ENCODE peak calls at places on chromosomes 16 and 17, in nine cellular contexts. V is head of caudate nucleus, Y is uterus, F is fibroblast of lung, I is GM19239, K is neural crest cell, B is tibial nerve, C is IMR-90, R is kidney tubule cell. H is an unnamed sample.

GRCh38 chr17:67211742-67212141 is 33.3 kb downstream of the HELZ start:
- DNase-seq in F (peak), Y (no peak), K (no peak), B (no peak), R (no peak), C (peak), V (no peak), I (no peak), H (no peak)

GRCh38 chr16:30335598-30336474 is 19.3 kb downstream of the CD2BP2 start:
- DNase-seq in K (no peak), Y (no peak), B (no peak), R (peak), V (no peak), C (no peak), F (peak), I (no peak), H (no peak)

GRCh38 chr17:35046740-35047283 is 16.7 kb downstream of the RFFL start:
- DNase-seq in V (no peak), F (peak), I (peak), R (peak), C (peak), B (no peak), K (no peak), Y (no peak), H (no peak)

GRCh38 chr16:81866820-81867440 is 87.8 kb downstream of the PLCG2 start:
- DNase-seq in K (no peak), I (no peak), V (peak), Y (peak), B (no peak), C (no peak), R (peak), F (no peak), H (no peak)

GRCh38 chr17:43169561-43170139 is 1.4 kb upstream of the NBR1 start:
- DNase-seq in K (no peak), Y (peak), I (no peak), F (peak), C (peak), R (no peak), B (no peak), V (peak), H (no peak)

GRCh38 chr16:70433456-70434103 is 5.3 kb downstream of the ST3GAL2 start:
- DNase-seq in B (no peak), I (no peak), Y (peak), V (no peak), K (no peak), R (peak), C (peak), F (peak), H (no peak)

GRCh38 chr17:16255481-16255901 is 38.5 kb downstream of the PIGL start:
- DNase-seq in C (peak), F (peak), V (peak), K (no peak), I (no peak), B (no peak), R (no peak), Y (peak), H (no peak)

GRCh38 chr16:22291020-22291419 is 6.2 kb upstream of the POLR3E start:
- DNase-seq in B (no peak), I (no peak), R (no peak), F (no peak), V (no peak), K (no peak), Y (no peak), C (no peak), H (no peak)

GRCh38 chr17:9646556-9646905 is 1.2 kb downstream of the USP43 start:
- DNase-seq in R (peak), B (no peak), F (no peak), V (no peak), Y (no peak), I (no peak), K (no peak), C (no peak), H (no peak)

GRCh38 chr16:70789231-70789926 is 11.6 kb downstream of the VAC14 start:
- DNase-seq in C (peak), Y (peak), V (no peak), F (peak), K (no peak), R (peak), I (no peak), B (peak), H (no peak)

GRCh38 chr17:64103751-64104364 is 26.1 kb downstream of the ERN1 start:
- DNase-seq in C (peak), Y (no peak), B (no peak), R (peak), K (no peak), V (no peak), F (no peak), I (no peak), H (no peak)

GRCh38 chr16:67190448-67191399 is 788 bp upstream of the EXOC3L1 start:
- DNase-seq in I (no peak), C (peak), F (peak), Y (no peak), B (no peak), R (no peak), K (no peak), V (no peak), H (no peak)

GRCh38 chr16:14475370-14476139 is 154.5 kb downstream of the PARN start:
- DNase-seq in F (no peak), V (no peak), R (no peak), I (no peak), C (peak), K (no peak), B (no peak), Y (no peak), H (no peak)

GRCh38 chr17:36721560-36722120 is 120.3 kb downstream of the MRM1 start:
- DNase-seq in R (no peak), I (no peak), B (no peak), K (no peak), F (no peak), V (no peak), C (peak), Y (no peak), H (no peak)

GRCh38 chr16:51592535-51592934 is 441.5 kb upstream of the SALL1 start:
- DNase-seq in K (no peak), V (no peak), F (no peak), I (no peak), B (no peak), C (no peak), R (peak), Y (no peak), H (no peak)

GRCh38 chr16:89273741-89274472 is 56.4 kb downstream of the ZNF778 start:
- DNase-seq in B (no peak), F (no peak), K (no peak), Y (no peak), V (no peak), R (no peak), C (no peak), I (no peak), H (no peak)

GRCh38 chr16:46757339-46758050 is 9.4 kb upstream of the MYLK3 start:
- DNase-seq in I (no peak), V (no peak), B (no peak), R (no peak), C (peak), K (no peak), F (no peak), Y (no peak), H (no peak)

GRCh38 chr17:6548578-6549330 is 7.6 kb downstream of the PITPNM3 start:
- DNase-seq in F (no peak), R (no peak), Y (no peak), B (no peak), V (no peak), K (no peak), I (peak), C (no peak), H (no peak)

GRCh38 chr17:412211-413015 is 59.8 kb upstream of the RPH3AL start:
- DNase-seq in I (no peak), C (peak), K (peak), V (peak), Y (peak), F (peak), R (peak), B (peak), H (no peak)

GRCh38 chr16:9689597-9689996 is 492.6 kb downstream of the GRIN2A start:
- DNase-seq in C (no peak), K (no peak), B (no peak), V (no peak), F (no peak), R (no peak), I (no peak), Y (no peak), H (no peak)

GRCh38 chr16:86619263-86619935 is 41.0 kb downstream of the FOXL1 start:
- DNase-seq in I (no peak), B (peak), K (no peak), F (no peak), C (no peak), R (no peak), Y (no peak), V (no peak), H (no peak)

GRCh38 chr17:65783845-65784334 is 222.4 kb upstream of the AXIN2 start:
- DNase-seq in K (no peak), C (peak), R (peak), I (no peak), F (peak), Y (peak), B (no peak), V (no peak), H (no peak)

GRCh38 chr16:81779540-81780320 is 639 bp downstream of the PLCG2 start:
- DNase-seq in B (no peak), C (no peak), K (peak), R (peak), V (no peak), I (no peak), F (no peak), Y (no peak), H (no peak)

GRCh38 chr16:67534420-67534819 is 5.8 kb downstream of the RIPOR1 start:
- DNase-seq in Y (no peak), V (no peak), I (no peak), C (no peak), R (no peak), F (no peak), K (no peak), B (no peak), H (no peak)

GRCh38 chr17:29592850-29593545 is at the start of gene ANKRD13B:
- DNase-seq in I (no peak), V (peak), C (no peak), B (no peak), Y (peak), K (peak), F (peak), R (peak), H (no peak)

GRCh38 chr16:22300427-22301071 is 3.3 kb downstream of the POLR3E start:
- DNase-seq in B (no peak), F (peak), R (peak), K (peak), I (peak), C (peak), Y (no peak), V (peak), H (no peak)

GRCh38 chr17:75428775-75429469 is 23.4 kb upstream of the GRB2 start:
- DNase-seq in B (no peak), F (peak), I (no peak), R (peak), K (no peak), V (no peak), Y (peak), C (peak), H (no peak)

GRCh38 chr16:58536278-58536677 is 21.0 kb downstream of the SETD6 start:
- DNase-seq in B (no peak), V (no peak), Y (no peak), R (no peak), F (no peak), C (no peak), I (no peak), K (no peak), H (no peak)

GRCh38 chr16:75296606-75297005 is 45.2 kb upstream of the BCAR1 start:
- DNase-seq in C (peak), K (no peak), V (peak), I (no peak), F (peak), R (no peak), Y (no peak), B (no peak), H (no peak)

GRCh38 chr16:780296-780695 is 7.9 kb downstream of the RPUSD1 start:
- DNase-seq in F (no peak), I (no peak), K (no peak), C (no peak), R (no peak), V (no peak), Y (no peak), B (no peak), H (no peak)

GRCh38 chr17:54899721-54900456 is 763 bp upstream of the TOM1L1 start:
- DNase-seq in B (no peak), I (no peak), C (peak), R (peak), V (no peak), K (peak), Y (no peak), F (no peak), H (peak)